ENCODE peak calls at places on chromosome 10, in five cellular contexts. One of them, this sample, is unnamed.

GRCh38 chr10:99304027-99304856 is 24.9 kb upstream of the CNNM1 start:
- DNase-seq in NT2/D1: no peak
- DNase-seq in amygdala: no peak
- DNase-seq in WERI-Rb-1: no peak
- DNase-seq in naive thymus-derived CD4-positive, alpha-beta T cell: no peak
- DNase-seq in this sample: no peak

GRCh38 chr10:32981760-32982159 is 23.7 kb upstream of the ITGB1 start:
- DNase-seq in naive thymus-derived CD4-positive, alpha-beta T cell: no peak
- DNase-seq in NT2/D1: no peak
- DNase-seq in WERI-Rb-1: no peak
- DNase-seq in amygdala: no peak
- DNase-seq in this sample: no peak

GRCh38 chr10:78640981-78641646 is 427.7 kb upstream of the ZMIZ1 start:
- DNase-seq in amygdala: no peak
- DNase-seq in WERI-Rb-1: no peak
- DNase-seq in NT2/D1: no peak
- DNase-seq in naive thymus-derived CD4-positive, alpha-beta T cell: no peak
- DNase-seq in this sample: no peak

GRCh38 chr10:96339956-96340904 is 18.6 kb downstream of the OPALIN start:
- DNase-seq in NT2/D1: peak
- DNase-seq in WERI-Rb-1: peak
- DNase-seq in naive thymus-derived CD4-positive, alpha-beta T cell: peak
- DNase-seq in amygdala: no peak
- DNase-seq in this sample: peak

GRCh38 chr10:73344267-73344666 is 14.4 kb downstream of the CFAP70 start:
- DNase-seq in NT2/D1: no peak
- DNase-seq in WERI-Rb-1: no peak
- DNase-seq in naive thymus-derived CD4-positive, alpha-beta T cell: no peak
- DNase-seq in amygdala: no peak
- DNase-seq in this sample: no peak

GRCh38 chr10:1056326-1057105 is at the start of gene WDR37:
- DNase-seq in naive thymus-derived CD4-positive, alpha-beta T cell: peak
- DNase-seq in WERI-Rb-1: peak
- DNase-seq in amygdala: peak
- DNase-seq in NT2/D1: peak
- DNase-seq in this sample: peak

GRCh38 chr10:5534880-5535856 is 10.4 kb downstream of the CALML3 start:
- DNase-seq in naive thymus-derived CD4-positive, alpha-beta T cell: no peak
- DNase-seq in WERI-Rb-1: no peak
- DNase-seq in NT2/D1: no peak
- DNase-seq in amygdala: no peak
- DNase-seq in this sample: no peak

GRCh38 chr10:46254467-46254866 is 32.3 kb upstream of the ANTXRL start:
- DNase-seq in naive thymus-derived CD4-positive, alpha-beta T cell: no peak
- DNase-seq in WERI-Rb-1: no peak
- DNase-seq in amygdala: no peak
- DNase-seq in NT2/D1: no peak
- DNase-seq in this sample: no peak

GRCh38 chr10:124724279-124725027 is 19.7 kb downstream of the FAM53B start:
- DNase-seq in naive thymus-derived CD4-positive, alpha-beta T cell: no peak
- DNase-seq in WERI-Rb-1: no peak
- DNase-seq in NT2/D1: no peak
- DNase-seq in amygdala: peak
- DNase-seq in this sample: no peak